ENCODE peak calls at places on chromosomes 7 and 10, in seven cellular contexts. P is aorta, H is substantia nigra, D is A549, V is cardiac muscle cell, G is transverse colon, K is testis. T is an unnamed sample.

GRCh38 chr10:102418612-102419560 is at the start of gene PSD:
- DNase-seq in P (no peak), H (no peak), D (no peak), V (no peak), G (no peak), K (no peak), T (no peak)

GRCh38 chr7:138295049-138295637 is 164.9 kb upstream of the TRIM24 start:
- DNase-seq in P (no peak), H (no peak), D (no peak), V (no peak), G (peak), K (no peak), T (no peak)

GRCh38 chr10:6204063-6204340 is 1.3 kb downstream of the PFKFB3 start:
- DNase-seq in P (peak), H (no peak), D (no peak), V (no peak), G (peak), K (no peak), T (no peak)

GRCh38 chr10:26737730-26738129 is 40.2 kb downstream of the PDSS1 start:
- DNase-seq in P (no peak), H (peak), D (no peak), V (peak), G (no peak), K (no peak), T (no peak)

GRCh38 chr7:157425761-157426160 is 89.0 kb downstream of the DNAJB6 start:
- DNase-seq in P (no peak), H (no peak), D (no peak), V (no peak), G (no peak), K (no peak), T (no peak)

GRCh38 chr7:157612009-157612663 is 275.3 kb downstream of the DNAJB6 start:
- DNase-seq in P (peak), H (no peak), D (no peak), V (no peak), G (no peak), K (no peak), T (no peak)

GRCh38 chr10:70982443-70982842 is 94.1 kb upstream of the PCBD1 start:
- DNase-seq in P (no peak), H (no peak), D (no peak), V (no peak), G (no peak), K (no peak), T (no peak)

GRCh38 chr10:34223658-34224057 is 591.4 kb downstream of the PARD3 start:
- DNase-seq in P (no peak), H (no peak), D (no peak), V (no peak), G (no peak), K (no peak), T (no peak)

GRCh38 chr10:75001715-75002350 is 109.6 kb upstream of the SAMD8 start:
- DNase-seq in P (no peak), H (no peak), D (no peak), V (no peak), G (no peak), K (no peak), T (no peak)

GRCh38 chr7:120842131-120842621 is 15.8 kb downstream of the TSPAN12 start:
- DNase-seq in P (no peak), H (no peak), D (no peak), V (no peak), G (no peak), K (no peak), T (no peak)

GRCh38 chr7:28062197-28062988 is 118.2 kb downstream of the JAZF1 start:
- DNase-seq in P (peak), H (peak), D (peak), V (peak), G (peak), K (peak), T (peak)

GRCh38 chr10:13483073-13483472 is 45.7 kb downstream of the BEND7 start:
- DNase-seq in P (no peak), H (no peak), D (no peak), V (no peak), G (no peak), K (no peak), T (no peak)

GRCh38 chr7:47375590-47375989 is 206.3 kb downstream of the TNS3 start:
- DNase-seq in P (no peak), H (no peak), D (no peak), V (peak), G (no peak), K (no peak), T (no peak)

GRCh38 chr7:129611246-129612111 is at the start of gene NRF1:
- DNase-seq in P (peak), H (peak), D (peak), V (peak), G (peak), K (peak), T (peak)

GRCh38 chr7:68865351-68865885 is 732.9 kb upstream of the AUTS2 start:
- DNase-seq in P (no peak), H (no peak), D (no peak), V (peak), G (no peak), K (no peak), T (no peak)

GRCh38 chr7:47846117-47846836 is 102.0 kb downstream of the PKD1L1 start:
- DNase-seq in P (no peak), H (no peak), D (peak), V (peak), G (no peak), K (no peak), T (no peak)

GRCh38 chr7:2490306-2490705 is 14.1 kb upstream of the GRIFIN start:
- DNase-seq in P (no peak), H (no peak), D (no peak), V (no peak), G (no peak), K (no peak), T (no peak)

GRCh38 chr7:131225619-131226101 is 102.0 kb upstream of the MKLN1 start:
- DNase-seq in P (peak), H (peak), D (peak), V (peak), G (peak), K (peak), T (no peak)

GRCh38 chr7:113086431-113086888 is at the start of gene GPR85:
- DNase-seq in P (peak), H (peak), D (peak), V (peak), G (peak), K (peak), T (peak)

GRCh38 chr10:54133201-54133600 is 667.8 kb downstream of the PCDH15 start:
- DNase-seq in P (no peak), H (no peak), D (no peak), V (no peak), G (no peak), K (no peak), T (no peak)

GRCh38 chr7:29146082-29146706 is at the start of gene CPVL:
- DNase-seq in P (peak), H (peak), D (no peak), V (no peak), G (peak), K (peak), T (peak)

GRCh38 chr10:113473851-113474250 is 79.0 kb upstream of the HABP2 start:
- DNase-seq in P (no peak), H (no peak), D (no peak), V (no peak), G (no peak), K (no peak), T (no peak)

GRCh38 chr10:68992721-68993440 is 4.3 kb downstream of the KIFBP start:
- DNase-seq in P (peak), H (peak), D (no peak), V (peak), G (peak), K (peak), T (peak)

GRCh38 chr10:99172130-99172738 is 63.4 kb downstream of the HPSE2 start:
- DNase-seq in P (no peak), H (peak), D (peak), V (peak), G (peak), K (peak), T (no peak)

GRCh38 chr10:91385686-91386085 is 24.5 kb upstream of the HECTD2 start:
- DNase-seq in P (no peak), H (no peak), D (no peak), V (no peak), G (no peak), K (no peak), T (no peak)

GRCh38 chr7:12229046-12229445 is 18.0 kb downstream of the TMEM106B start:
- DNase-seq in P (no peak), H (no peak), D (no peak), V (peak), G (no peak), K (no peak), T (no peak)

GRCh38 chr10:43782814-43783213 is 134.1 kb upstream of the ZNF32 start:
- DNase-seq in P (no peak), H (no peak), D (no peak), V (no peak), G (no peak), K (no peak), T (no peak)

GRCh38 chr7:22723171-22723601 is 3.8 kb upstream of the IL6 start:
- DNase-seq in P (peak), H (peak), D (no peak), V (peak), G (peak), K (peak), T (peak)

GRCh38 chr10:54002077-54002476 is 799.0 kb downstream of the PCDH15 start:
- DNase-seq in P (no peak), H (no peak), D (no peak), V (no peak), G (no peak), K (no peak), T (no peak)

GRCh38 chr7:50957427-50957826 is 174.7 kb upstream of the GRB10 start:
- DNase-seq in P (no peak), H (no peak), D (no peak), V (no peak), G (no peak), K (no peak), T (no peak)

GRCh38 chr7:37352974-37353948 is 95.4 kb downstream of the ELMO1 start:
- DNase-seq in P (no peak), H (no peak), D (peak), V (no peak), G (peak), K (peak), T (no peak)

GRCh38 chr7:28225581-28225980 is 45.0 kb upstream of the JAZF1 start:
- DNase-seq in P (no peak), H (no peak), D (no peak), V (no peak), G (no peak), K (no peak), T (no peak)

GRCh38 chr10:30639946-30640786 is 10.6 kb upstream of the LYZL2 start:
- DNase-seq in P (no peak), H (no peak), D (peak), V (peak), G (no peak), K (no peak), T (no peak)

GRCh38 chr7:53744361-53744760 is 708.9 kb downstream of the POM121L12 start:
- DNase-seq in P (no peak), H (no peak), D (no peak), V (no peak), G (no peak), K (no peak), T (no peak)

DNA sequence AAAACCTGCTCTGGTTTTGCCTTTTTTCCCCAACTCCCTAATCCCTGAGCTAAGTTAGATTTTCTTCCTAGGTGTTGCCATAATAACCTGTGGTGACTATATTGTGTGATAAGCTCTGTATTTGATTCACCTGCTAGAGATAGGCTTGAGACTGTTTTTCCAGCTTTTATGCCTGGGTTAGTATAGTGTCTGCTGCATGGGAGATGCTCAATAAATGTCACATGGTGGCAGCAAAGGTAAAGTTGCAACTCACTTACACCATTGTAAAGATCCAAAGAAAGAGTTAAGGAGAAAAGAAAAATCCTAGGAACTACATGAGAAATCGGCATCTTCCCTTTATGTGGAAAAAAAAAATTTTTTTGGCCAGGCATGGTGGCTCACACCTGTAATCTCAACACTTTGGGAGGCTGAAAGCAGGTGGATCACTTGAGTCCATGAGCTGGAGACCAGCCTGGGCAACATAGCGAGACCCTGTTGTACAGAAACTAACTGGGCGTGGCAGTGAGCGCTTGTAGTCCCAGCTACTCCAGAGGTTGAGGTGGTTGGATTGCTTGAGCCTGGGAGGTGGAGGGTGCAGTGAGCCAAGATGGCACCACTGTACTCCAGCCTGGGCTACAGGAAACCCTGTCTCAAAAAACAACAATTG is 3.7 kb downstream of the CCNJ start:
- DNase-seq in P (no peak), H (no peak), D (peak), V (peak), G (no peak), K (no peak), T (no peak)
- H3K27ac ChIP-seq in P (no peak), H (no peak), D (no peak), V (no peak), G (no peak), K (no peak), T (no peak)

DNA sequence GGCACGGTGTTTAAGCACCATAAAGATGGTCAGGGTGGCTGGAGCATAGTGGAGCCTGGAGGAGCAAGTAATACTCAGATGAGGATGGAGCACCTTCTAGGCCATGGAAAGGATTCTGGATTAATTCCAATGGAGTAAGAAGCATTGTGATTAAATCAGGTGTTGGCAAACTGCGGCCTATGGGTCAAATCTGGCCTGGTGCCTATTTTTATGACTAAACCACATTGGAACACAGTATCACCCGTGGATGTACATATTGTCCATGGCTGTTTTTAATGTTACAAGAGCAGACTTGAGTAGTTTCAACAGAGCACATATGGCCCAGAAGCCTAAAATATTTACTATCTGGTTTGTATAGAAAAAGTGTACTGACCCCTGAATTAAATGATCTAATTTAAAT is 49.9 kb upstream of the TMEM248 start:
- DNase-seq in P (no peak), H (no peak), D (no peak), V (peak), G (no peak), K (no peak), T (no peak)
- H3K27ac ChIP-seq in P (no peak), H (no peak), D (no peak), V (no peak), G (no peak), K (no peak), T (no peak)

DNA sequence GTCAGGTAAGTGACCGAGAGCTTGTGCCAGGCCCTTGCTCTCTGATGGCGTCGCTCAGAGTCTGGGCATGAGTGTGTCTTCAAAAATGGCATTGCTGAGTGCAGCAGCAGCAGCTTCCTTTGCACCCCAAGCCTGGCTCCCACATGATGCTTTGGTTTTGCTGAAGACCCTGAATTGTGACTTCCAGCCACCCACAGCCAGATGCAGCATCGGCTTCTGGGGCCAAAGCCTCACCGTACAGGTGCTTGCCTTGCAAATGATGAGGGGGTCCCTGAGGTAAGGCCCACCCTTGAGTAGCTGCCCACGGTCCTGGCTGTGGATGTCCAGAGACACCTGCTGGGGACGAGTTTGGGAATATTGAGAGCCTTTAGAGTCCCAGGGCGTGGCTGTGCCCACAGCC is 57.9 kb downstream of the JAKMIP3 start:
- DNase-seq in P (peak), H (no peak), D (no peak), V (no peak), G (no peak), K (no peak), T (no peak)
- H3K27ac ChIP-seq in P (no peak), H (no peak), D (no peak), V (no peak), G (no peak), K (no peak), T (no peak)

GRCh38 chr7:5709347-5709950 is 72.0 kb downstream of the RNF216 start:
- DNase-seq in P (no peak), H (no peak), D (no peak), V (no peak), G (no peak), K (no peak), T (no peak)
- H3K27ac ChIP-seq in P (peak), H (no peak), D (no peak), V (no peak), G (peak), K (no peak), T (no peak)

GRCh38 chr7:70693300-70693689 is 438.6 kb upstream of the GALNT17 start:
- DNase-seq in P (peak), H (no peak), D (peak), V (peak), G (no peak), K (no peak), T (no peak)

GRCh38 chr7:70694357-70694908 is 437.5 kb upstream of the GALNT17 start:
- DNase-seq in P (no peak), H (peak), D (peak), V (peak), G (peak), K (peak), T (peak)

GRCh38 chr7:70694909-70695803 is 436.8 kb upstream of the GALNT17 start:
- DNase-seq in P (peak), H (no peak), D (no peak), V (peak), G (peak), K (peak), T (peak)

GRCh38 chr7:70695804-70696104 is 436.2 kb upstream of the GALNT17 start:
- DNase-seq in P (no peak), H (no peak), D (no peak), V (no peak), G (no peak), K (no peak), T (no peak)

DNA sequence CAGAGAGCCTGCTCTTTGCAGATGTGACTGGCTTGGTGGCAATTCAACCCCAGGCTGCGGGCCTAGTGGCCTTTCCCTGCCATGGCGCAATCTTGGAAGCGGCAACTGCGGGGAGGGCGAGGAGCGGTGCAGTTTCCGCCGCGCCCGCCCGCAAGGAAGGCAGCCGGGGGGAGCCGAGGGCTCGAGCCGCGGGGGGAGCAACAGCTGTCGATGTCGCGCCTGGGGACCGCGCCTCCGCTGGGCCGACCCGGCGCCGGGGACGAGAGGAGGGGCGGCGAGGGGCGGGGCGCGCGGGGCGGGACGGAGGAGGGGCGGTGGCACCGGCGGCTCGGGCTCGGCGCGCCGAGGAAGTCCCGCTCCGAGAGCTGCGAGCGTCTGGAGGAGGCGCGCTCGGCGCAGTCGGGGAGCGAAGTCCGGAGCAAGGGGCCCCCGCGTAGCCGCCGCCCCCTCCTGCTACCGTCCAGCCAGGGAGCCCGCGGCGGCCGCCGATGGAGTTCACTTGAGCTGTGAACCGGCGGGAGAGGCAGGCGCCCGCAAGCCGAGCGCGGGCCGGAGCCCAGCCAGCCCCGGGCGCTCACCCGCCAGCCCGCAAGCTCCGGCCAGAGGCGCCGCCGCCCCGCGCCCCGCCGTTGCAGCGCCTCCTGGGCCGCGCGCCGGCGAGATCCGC is 438.1 kb upstream of the GALNT17 start:
- DNase-seq in P (peak), H (peak), D (peak), V (peak), G (peak), K (peak), T (peak)
- H3K27ac ChIP-seq in P (peak), H (peak), D (peak), V (no peak), G (peak), K (peak), T (peak)

GRCh38 chr10:119933179-119933578 is 40.6 kb downstream of the SEC23IP start:
- DNase-seq in P (no peak), H (no peak), D (peak), V (peak), G (no peak), K (no peak), T (no peak)

GRCh38 chr10:119931873-119932272 is 39.3 kb downstream of the SEC23IP start:
- DNase-seq in P (no peak), H (no peak), D (no peak), V (no peak), G (no peak), K (no peak), T (no peak)

GRCh38 chr10:119928411-119928810 is 35.9 kb downstream of the SEC23IP start:
- DNase-seq in P (no peak), H (no peak), D (no peak), V (no peak), G (no peak), K (no peak), T (no peak)

GRCh38 chr10:119932631-119933030 is 40.1 kb downstream of the SEC23IP start:
- DNase-seq in P (no peak), H (no peak), D (no peak), V (no peak), G (no peak), K (no peak), T (no peak)
- H3K27ac ChIP-seq in P (no peak), H (no peak), D (no peak), V (peak), G (no peak), K (no peak), T (no peak)

DNA sequence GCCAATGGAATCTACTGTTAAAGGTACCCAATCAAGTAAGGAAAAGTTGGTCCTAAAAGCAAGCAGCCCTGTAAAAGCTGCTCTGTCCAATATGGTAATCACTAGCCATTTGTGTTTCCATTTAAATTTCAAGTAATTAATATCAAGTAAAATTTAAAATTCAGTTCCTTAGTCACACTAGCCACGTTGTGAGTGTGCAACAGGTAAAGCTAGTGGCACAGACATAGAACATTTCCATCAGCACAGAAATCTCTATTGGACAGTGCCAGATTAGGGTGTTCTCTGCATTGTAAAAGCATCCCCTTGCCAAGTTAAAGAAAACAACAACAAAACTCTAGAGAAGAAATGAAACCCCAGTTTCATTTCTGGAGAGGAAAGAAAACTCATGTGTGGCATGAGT is 4.4 kb downstream of the CAV1 start:
- DNase-seq in P (no peak), H (no peak), D (no peak), V (no peak), G (no peak), K (no peak), T (no peak)
- H3K27ac ChIP-seq in P (no peak), H (no peak), D (peak), V (no peak), G (peak), K (no peak), T (no peak)

T was measured in psoas muscle.